ENCODE peak calls at places on chromosome 2, in seven cellular contexts. M is NCI-H2171; S is body of pancreas; Z is HFF-Myc; E is activated naive CD4-positive, alpha-beta T cell treated with Interleukin-2 at 50 U/mL for 16 hours; T is stomach; U is NCI-H446 treated with DMSO at 0.1 percent for 48 hours. Q is an unnamed sample.
A peak's percentile ranks its signal among the peaks of the same experiment; 100 is the strongest.

GRCh38 chr2:9341351-9341887 is 81.9 kb downstream of the ITGB1BP1 start:
- DNase-seq in M (no peak), S (peak; percentile 28), Z (no peak), E (no peak), T (no peak), U (no peak), Q (no peak)

GRCh38 chr2:62038980-62039771 is 133.7 kb downstream of the COMMD1 start:
- DNase-seq in M (no peak), S (no peak), Z (peak; percentile 12), E (no peak), T (no peak), U (no peak), Q (peak; percentile 37)

GRCh38 chr2:26184086-26184485 is 11.2 kb downstream of the GAREM2 start:
- DNase-seq in M (no peak), S (no peak), Z (no peak), E (no peak), T (no peak), U (no peak), Q (no peak)

GRCh38 chr2:99787011-99787410 is 297.2 kb upstream of the REV1 start:
- DNase-seq in M (no peak), S (no peak), Z (no peak), E (no peak), T (no peak), U (peak; percentile 45), Q (no peak)

GRCh38 chr2:235769046-235769445 is 275.2 kb downstream of the AGAP1 start:
- DNase-seq in M (no peak), S (no peak), Z (no peak), E (no peak), T (no peak), U (no peak), Q (no peak)

GRCh38 chr2:68853035-68853434 is 18.2 kb downstream of the BMP10 start:
- DNase-seq in M (no peak), S (no peak), Z (no peak), E (no peak), T (no peak), U (no peak), Q (peak; percentile 49)

GRCh38 chr2:7011376-7012083 is 94.3 kb downstream of the RNF144A start:
- DNase-seq in M (no peak), S (no peak), Z (peak; percentile 76), E (no peak), T (no peak), U (no peak), Q (peak; percentile 91)

GRCh38 chr2:19702267-19702666 is 199.5 kb downstream of the TTC32 start:
- DNase-seq in M (no peak), S (no peak), Z (no peak), E (no peak), T (no peak), U (no peak), Q (no peak)

GRCh38 chr2:75199428-75200011 is at the start of gene TACR1:
- DNase-seq in M (no peak), S (peak; percentile 80), Z (peak; percentile 17), E (peak; percentile 29), T (peak; percentile 61), U (no peak), Q (peak; percentile 63)

GRCh38 chr2:70947556-70948184 is 12.0 kb downstream of the ATP6V1B1 start:
- DNase-seq in M (no peak), S (no peak), Z (peak; percentile 31), E (no peak), T (no peak), U (no peak), Q (peak; percentile 69)

GRCh38 chr2:140893685-140894084 is 1237.1 kb downstream of the LRP1B start:
- DNase-seq in M (no peak), S (no peak), Z (no peak), E (no peak), T (no peak), U (no peak), Q (peak; percentile 0)

GRCh38 chr2:156867201-156867600 is 390.3 kb upstream of the GALNT5 start:
- DNase-seq in M (no peak), S (no peak), Z (no peak), E (no peak), T (no peak), U (no peak), Q (no peak)

GRCh38 chr2:226661789-226662545 is 137.7 kb downstream of the IRS1 start:
- DNase-seq in M (no peak), S (peak; percentile 31), Z (peak; percentile 75), E (no peak), T (no peak), U (no peak), Q (peak; percentile 95)

GRCh38 chr2:18788590-18788989 is 199.2 kb upstream of the NT5C1B start:
- DNase-seq in M (peak; percentile 11), S (peak; percentile 20), Z (peak; percentile 11), E (no peak), T (no peak), U (no peak), Q (peak; percentile 74)

GRCh38 chr2:182018218-182018617 is 32.6 kb downstream of the PPP1R1C start:
- DNase-seq in M (no peak), S (no peak), Z (no peak), E (no peak), T (no peak), U (no peak), Q (peak; percentile 70)

GRCh38 chr2:71586471-71586870 is 133.1 kb downstream of the DYSF start:
- DNase-seq in M (no peak), S (no peak), Z (no peak), E (no peak), T (no peak), U (no peak), Q (no peak)

GRCh38 chr2:48131503-48132293 is 225.4 kb upstream of the FBXO11 start:
- DNase-seq in M (peak; percentile 67), S (no peak), Z (peak; percentile 42), E (no peak), T (no peak), U (peak; percentile 78), Q (peak; percentile 54)

GRCh38 chr2:105886029-105886454 is 141.3 kb downstream of the NCK2 start:
- DNase-seq in M (no peak), S (no peak), Z (no peak), E (no peak), T (no peak), U (no peak), Q (peak; percentile 14)

GRCh38 chr2:230668184-230668938 is 44.3 kb upstream of the CAB39 start:
- DNase-seq in M (no peak), S (no peak), Z (no peak), E (peak; percentile 64), T (no peak), U (no peak), Q (peak; percentile 89)

GRCh38 chr2:109457366-109457765 is 156.4 kb downstream of the SEPTIN10 start:
- DNase-seq in M (no peak), S (no peak), Z (no peak), E (no peak), T (no peak), U (no peak), Q (peak; percentile 27)

GRCh38 chr2:99789851-99790250 is 300.0 kb upstream of the REV1 start:
- DNase-seq in M (no peak), S (no peak), Z (no peak), E (no peak), T (no peak), U (no peak), Q (no peak)

GRCh38 chr2:27370816-27371620 is 602 bp downstream of the SNX17 start:
- DNase-seq in M (peak; percentile 10), S (no peak), Z (no peak), E (peak; percentile 35), T (no peak), U (no peak), Q (peak; percentile 55)

GRCh38 chr2:177808984-177809809 is 263.4 kb downstream of the PDE11A start:
- DNase-seq in M (no peak), S (no peak), Z (no peak), E (no peak), T (no peak), U (no peak), Q (no peak)

GRCh38 chr2:213227458-213227857 is 56.8 kb upstream of the SPAG16 start:
- DNase-seq in M (no peak), S (no peak), Z (peak; percentile 55), E (no peak), T (no peak), U (no peak), Q (peak; percentile 31)

GRCh38 chr2:53435610-53436009 is 332.0 kb upstream of the CHAC2 start:
- DNase-seq in M (no peak), S (no peak), Z (no peak), E (no peak), T (no peak), U (no peak), Q (no peak)

Q was measured in M059J.